ENCODE peak calls at places on chromosome 18, in seven cellular contexts. E is heart right ventricle; A is CD8-positive, alpha-beta memory T cell; F is hepatocyte; V is naive thymus-derived CD4-positive, alpha-beta T cell; Z is fibroblast of lung; P is astrocyte. M is an unnamed sample.
A peak's percentile ranks its signal among the peaks of the same experiment; 100 is the strongest.

GRCh38 chr18:42514522-42514921 is 559.5 kb downstream of the PIK3C3 start:
- DNase-seq in E (no peak), A (no peak), F (no peak), V (no peak), Z (peak; percentile 89), P (peak; percentile 84), M (no peak)

GRCh38 chr18:36064027-36064808 is 3.1 kb downstream of the RPRD1A start:
- DNase-seq in E (no peak), A (no peak), F (no peak), V (no peak), Z (no peak), P (no peak), M (no peak)

GRCh38 chr18:51647346-51647745 is 449.9 kb upstream of the MEX3C start:
- DNase-seq in E (no peak), A (no peak), F (no peak), V (no peak), Z (no peak), P (no peak), M (no peak)

GRCh38 chr18:25599443-25599842 is 247.5 kb upstream of the ZNF521 start:
- DNase-seq in E (no peak), A (no peak), F (no peak), V (no peak), Z (no peak), P (no peak), M (no peak)

GRCh38 chr18:69963196-69963595 is 15.5 kb upstream of the CD226 start:
- DNase-seq in E (no peak), A (no peak), F (no peak), V (no peak), Z (no peak), P (no peak), M (no peak)

GRCh38 chr18:8610442-8610801 is 1.2 kb downstream of the RAB12 start:
- DNase-seq in E (peak; percentile 33), A (no peak), F (peak; percentile 30), V (no peak), Z (peak; percentile 31), P (no peak), M (no peak)

GRCh38 chr18:8409151-8409550 is 200.1 kb upstream of the RAB12 start:
- DNase-seq in E (no peak), A (no peak), F (no peak), V (no peak), Z (no peak), P (no peak), M (no peak)

GRCh38 chr18:36658611-36659010 is 170.2 kb downstream of the TPGS2 start:
- DNase-seq in E (no peak), A (no peak), F (no peak), V (no peak), Z (no peak), P (no peak), M (no peak)

GRCh38 chr18:48994044-48994651 is 43.4 kb upstream of the SMAD7 start:
- DNase-seq in E (no peak), A (no peak), F (peak; percentile 49), V (no peak), Z (peak; percentile 87), P (peak; percentile 84), M (no peak)

GRCh38 chr18:74185860-74186259 is 37.5 kb downstream of the TIMM21 start:
- DNase-seq in E (no peak), A (no peak), F (no peak), V (no peak), Z (no peak), P (no peak), M (no peak)

GRCh38 chr18:74183110-74183509 is 34.8 kb downstream of the TIMM21 start:
- DNase-seq in E (no peak), A (no peak), F (no peak), V (no peak), Z (no peak), P (no peak), M (no peak)

GRCh38 chr18:74182335-74182734 is 34.0 kb downstream of the TIMM21 start:
- DNase-seq in E (no peak), A (no peak), F (no peak), V (no peak), Z (no peak), P (no peak), M (no peak)

GRCh38 chr18:74186661-74187060 is 38.3 kb downstream of the TIMM21 start:
- DNase-seq in E (no peak), A (no peak), F (no peak), V (no peak), Z (no peak), P (no peak), M (no peak)

DNA sequence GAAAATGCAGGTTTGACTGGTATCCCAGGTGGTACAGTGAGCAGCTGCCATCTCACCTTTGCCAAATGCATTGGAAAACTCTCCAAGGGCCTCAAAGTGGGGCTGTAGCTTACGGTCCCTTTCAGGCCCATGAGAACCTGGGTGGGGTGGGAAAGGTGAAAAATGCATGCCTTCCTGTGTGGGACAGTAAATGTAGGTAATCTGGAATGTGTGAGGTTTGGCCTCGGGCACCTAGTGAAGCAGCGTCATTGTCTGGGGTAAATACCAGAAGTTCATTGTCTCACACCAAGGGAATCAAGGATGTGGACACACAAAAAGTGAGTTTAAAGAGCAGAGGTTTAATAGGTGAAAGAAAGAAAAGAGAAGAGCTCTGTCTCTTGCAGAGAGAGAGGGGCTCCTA is 36.6 kb downstream of the TIMM21 start:
- DNase-seq in E (no peak), A (no peak), F (no peak), V (no peak), Z (no peak), P (no peak), M (no peak)
- H3K27ac ChIP-seq in E (no peak overlapping the region), A (no peak overlapping the region), F (no peak overlapping the region), V (no peak overlapping the region), Z (no peak overlapping the region), P (no peak overlapping the region), M (no peak overlapping the region)

GRCh38 chr18:45837283-45838070 is 12.0 kb downstream of the SIGLEC15 start:
- DNase-seq in E (peak; percentile 33), A (peak; percentile 18), F (peak; percentile 86), V (peak; percentile 10), Z (peak; percentile 58), P (peak; percentile 36), M (no peak)

GRCh38 chr18:45838302-45839070 is 13.0 kb downstream of the SIGLEC15 start:
- DNase-seq in E (no peak), A (no peak), F (no peak), V (no peak), Z (no peak), P (no peak), M (no peak)

GRCh38 chr18:45841060-45841764 is 15.7 kb downstream of the SIGLEC15 start:
- DNase-seq in E (no peak), A (no peak), F (no peak), V (no peak), Z (no peak), P (no peak), M (no peak)

GRCh38 chr18:45841765-45842442 is 16.4 kb downstream of the SIGLEC15 start:
- DNase-seq in E (no peak), A (no peak), F (no peak), V (no peak), Z (no peak), P (no peak), M (no peak)

GRCh38 chr18:45839415-45840395 is 14.2 kb downstream of the SIGLEC15 start:
- DNase-seq in E (no peak), A (no peak), F (peak; percentile 67), V (peak; percentile 20), Z (peak; percentile 68), P (peak; percentile 52), M (no peak)
- H3K27ac ChIP-seq in E (no peak overlapping the region), A (no peak overlapping the region), F (no peak overlapping the region), V (no peak overlapping the region), Z (no peak overlapping the region), P (no peak overlapping the region), M (no peak overlapping the region)

GRCh38 chr18:10421859-10422258 is 32.6 kb upstream of the APCDD1 start:
- DNase-seq in E (no peak), A (no peak), F (no peak), V (no peak), Z (peak; percentile 94), P (peak; percentile 93), M (no peak)
- H3K27ac ChIP-seq in E (no peak overlapping the region), A (no peak overlapping the region), F (no peak overlapping the region), V (no peak overlapping the region), Z (no peak overlapping the region), P (peak overlapping the region; percentile 29), M (no peak overlapping the region)

DNA sequence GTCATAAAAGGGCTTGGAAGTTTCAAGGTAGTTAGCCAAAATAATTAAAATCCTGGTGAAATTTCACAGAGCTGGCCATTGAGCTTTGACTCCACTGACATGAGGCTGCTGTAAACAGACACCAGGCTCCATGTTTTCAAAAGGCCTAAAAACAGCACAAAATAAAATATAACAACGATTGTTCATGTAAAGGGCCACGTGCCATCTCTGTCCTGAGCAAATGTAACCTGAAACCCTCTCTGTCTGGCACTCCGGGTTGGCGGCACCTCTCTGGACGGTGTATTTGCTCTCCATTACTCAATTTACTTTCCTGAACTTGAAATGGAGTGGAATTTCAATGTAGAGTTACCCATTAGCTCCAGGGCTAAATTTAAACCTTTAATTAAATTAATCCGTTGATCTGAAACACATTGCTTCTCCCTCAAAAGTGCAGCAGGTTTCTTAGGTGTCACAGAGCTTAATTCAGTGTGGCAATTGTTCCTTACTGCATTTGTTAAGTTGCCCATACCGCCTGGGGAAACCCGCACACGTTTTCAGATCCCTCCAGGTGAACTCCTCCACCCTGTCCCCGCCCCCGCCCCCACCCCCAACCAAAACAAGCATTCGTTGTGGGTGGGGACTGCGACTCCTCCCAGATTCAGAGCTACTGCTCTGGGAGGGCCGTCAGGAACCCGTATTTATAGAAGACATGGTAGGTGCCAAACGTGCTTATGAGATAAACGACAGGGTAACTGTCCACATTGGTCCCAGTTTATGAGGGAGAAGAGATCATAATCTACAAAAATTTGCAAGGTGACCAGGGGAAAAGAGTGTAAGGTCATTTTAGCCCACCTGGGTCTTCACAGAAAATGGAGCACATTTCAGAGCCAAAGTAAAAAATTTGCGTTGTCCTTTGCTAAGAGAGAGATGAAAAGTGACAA is 1.2 kb upstream of the CABLES1 start:
- DNase-seq in E (no peak), A (no peak), F (peak; percentile 70), V (peak; percentile 12), Z (no peak), P (no peak), M (no peak)
- H3K27ac ChIP-seq in E (peak overlapping the region; percentile 9), A (no peak overlapping the region), F (peak overlapping the region; percentile 50), V (no peak overlapping the region), Z (no peak overlapping the region), P (no peak overlapping the region), M (peak overlapping the region; percentile 74)